ENCODE peak calls at places on chromosome 15, in six cellular contexts. I is sigmoid colon, D is HCT116, F is transverse colon, O is K562, E is GM23338. R is an unnamed sample.

GRCh38 chr15:31235298-31236183 is 91.1 kb upstream of the KLF13 start:
- DNase-seq in O (no peak), F (peak), D (no peak), I (peak), E (no peak), R (peak)

GRCh38 chr15:31452595-31453557 is 126.2 kb downstream of the KLF13 start:
- DNase-seq in O (no peak), F (no peak), I (no peak), D (no peak), E (no peak), R (peak)

GRCh38 chr15:57025264-57025939 is 107.0 kb downstream of the TCF12 start:
- DNase-seq in D (no peak), O (no peak), F (no peak), I (no peak), E (no peak), R (no peak)

GRCh38 chr15:33292718-33293307 is 18.0 kb upstream of the RYR3 start:
- DNase-seq in E (peak), I (peak), O (peak), F (peak), D (peak), R (no peak)

GRCh38 chr15:35863655-35864054 is 317.7 kb upstream of the DPH6 start:
- DNase-seq in O (no peak), E (no peak), I (no peak), F (no peak), D (no peak), R (no peak)

GRCh38 chr15:93854088-93854487 is 377.3 kb upstream of the MCTP2 start:
- DNase-seq in D (no peak), E (no peak), O (no peak), F (no peak), I (no peak), R (no peak)

GRCh38 chr15:82832601-82833209 is 23.3 kb downstream of the WHAMM start:
- DNase-seq in E (no peak), I (no peak), O (no peak), D (peak), F (no peak), R (no peak)

GRCh38 chr15:84082739-84083138 is 152.8 kb upstream of the GOLGA6L4 start:
- DNase-seq in D (no peak), F (no peak), I (no peak), O (no peak), E (no peak), R (no peak)

GRCh38 chr15:41125950-41126642 is 10.0 kb upstream of the INO80 start:
- DNase-seq in I (no peak), F (peak), E (no peak), D (peak), O (no peak), R (no peak)

GRCh38 chr15:98874359-98874758 is 133.2 kb downstream of the PGPEP1L start:
- DNase-seq in D (no peak), E (no peak), F (no peak), I (no peak), O (no peak), R (no peak)
- H3K27ac ChIP-seq in D (no peak), E (peak), F (peak), I (peak), O (no peak), R (peak)

DNA sequence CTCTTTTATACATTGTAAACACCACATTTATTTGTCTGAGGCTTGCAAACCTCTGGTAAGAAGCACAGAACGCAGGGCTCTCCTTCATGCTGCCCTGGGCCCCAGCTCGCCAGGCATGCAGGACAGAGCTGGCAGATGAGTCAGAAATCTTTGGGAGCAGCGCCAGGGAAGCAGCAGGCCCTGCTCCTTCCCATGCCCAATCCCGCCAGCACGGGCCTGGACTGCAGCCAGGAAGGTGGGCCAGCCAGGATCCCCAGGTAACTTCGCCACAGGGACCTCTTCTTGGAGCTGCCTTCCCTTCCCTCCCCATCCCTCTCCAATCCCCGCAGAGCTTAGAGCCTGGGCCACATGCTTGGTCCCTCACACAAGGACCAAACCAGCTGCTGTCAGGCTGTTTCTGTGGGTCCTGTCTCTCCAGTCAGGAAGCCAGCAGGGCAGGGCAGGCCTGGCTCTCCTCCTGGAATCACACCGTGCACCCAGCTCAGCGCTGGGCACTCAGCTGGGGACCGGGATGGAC is 8.8 kb downstream of the STOML1 start:
- DNase-seq in F (peak), O (no peak), I (peak), E (no peak), D (peak), R (no peak)
- TF ChIP-seq POLR2AphosphoS5 in F (no peak), O (no peak), I (no peak), E (no peak), D (peak), R (no peak)

DNA sequence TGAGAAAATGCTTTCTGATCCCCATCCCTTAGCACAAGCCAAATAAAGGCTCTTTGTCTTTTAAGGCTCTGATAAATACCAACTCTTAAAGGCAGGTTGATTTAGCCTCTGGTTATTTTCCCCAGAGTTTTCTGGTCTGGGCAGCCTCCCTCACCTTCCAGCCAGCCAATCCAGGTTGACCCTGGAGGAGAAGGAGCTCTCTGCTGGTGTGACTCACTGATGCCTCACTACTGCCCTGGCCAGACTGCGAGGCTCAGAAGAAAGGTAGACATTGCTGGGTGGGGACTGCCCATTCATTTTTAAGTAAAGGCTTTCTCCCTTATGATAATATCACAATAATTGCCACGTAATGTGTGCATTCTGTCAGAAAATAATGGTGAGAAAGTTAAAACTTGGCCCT is 37.1 kb downstream of the SLCO3A1 start:
- DNase-seq in E (no peak), D (peak), I (no peak), O (no peak), F (no peak), R (no peak)
- H3K27ac ChIP-seq in E (no peak), D (no peak), I (no peak), O (no peak), F (no peak), R (no peak)

GRCh38 chr15:51088585-51088984 is 6.1 kb downstream of the TNFAIP8L3 start:
- DNase-seq in E (no peak), O (no peak), D (no peak), I (no peak), F (no peak), R (no peak)
- TF ChIP-seq POLR2AphosphoS5 in E (no peak), O (no peak), D (no peak), I (no peak), F (no peak), R (no peak)

GRCh38 chr15:67147410-67147949 is 82.1 kb downstream of the SMAD3 start:
- DNase-seq in E (no peak), D (no peak), I (peak), F (no peak), O (no peak), R (no peak)
- H3K27ac ChIP-seq in E (no peak), D (peak), I (peak), F (peak), O (no peak), R (peak)

GRCh38 chr15:38458646-38459045 is 4.7 kb downstream of the FAM98B start:
- DNase-seq in F (no peak), I (no peak), D (no peak), O (no peak), E (no peak), R (no peak)

GRCh38 chr15:38455096-38455495 is 1.2 kb downstream of the FAM98B start:
- DNase-seq in D (no peak), F (no peak), O (peak), I (no peak), E (no peak), R (no peak)

GRCh38 chr15:38459480-38459879 is 5.6 kb downstream of the FAM98B start:
- DNase-seq in E (no peak), O (no peak), I (no peak), F (no peak), D (no peak), R (no peak)

GRCh38 chr15:38453971-38454686 is at the start of gene FAM98B:
- DNase-seq in D (peak), I (peak), F (peak), O (peak), E (peak), R (peak)

DNA sequence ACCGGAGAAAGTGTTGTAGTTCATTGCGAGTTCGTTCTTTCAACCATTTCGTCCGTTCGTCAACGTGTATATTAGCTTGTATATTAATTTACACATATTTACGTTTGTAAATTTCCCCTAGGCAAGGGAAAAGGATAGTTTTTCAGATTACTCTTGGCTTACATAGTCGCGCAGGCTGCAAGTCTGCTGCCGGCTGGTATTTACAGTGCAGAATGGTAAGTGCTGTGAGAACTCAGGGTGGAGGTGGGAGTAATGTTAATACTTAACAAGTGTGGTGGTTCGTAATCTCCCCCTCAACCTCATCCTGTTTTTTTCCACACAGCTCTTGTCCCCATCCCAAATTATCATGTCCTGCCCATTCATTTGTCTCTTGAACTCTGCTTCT is 752 bp downstream of the FAM98B start:
- DNase-seq in E (no peak), D (no peak), I (no peak), O (peak), F (no peak), R (no peak)
- TF ChIP-seq POLR2AphosphoS5 in E (no peak), D (no peak), I (no peak), O (no peak), F (no peak), R (no peak)

DNA sequence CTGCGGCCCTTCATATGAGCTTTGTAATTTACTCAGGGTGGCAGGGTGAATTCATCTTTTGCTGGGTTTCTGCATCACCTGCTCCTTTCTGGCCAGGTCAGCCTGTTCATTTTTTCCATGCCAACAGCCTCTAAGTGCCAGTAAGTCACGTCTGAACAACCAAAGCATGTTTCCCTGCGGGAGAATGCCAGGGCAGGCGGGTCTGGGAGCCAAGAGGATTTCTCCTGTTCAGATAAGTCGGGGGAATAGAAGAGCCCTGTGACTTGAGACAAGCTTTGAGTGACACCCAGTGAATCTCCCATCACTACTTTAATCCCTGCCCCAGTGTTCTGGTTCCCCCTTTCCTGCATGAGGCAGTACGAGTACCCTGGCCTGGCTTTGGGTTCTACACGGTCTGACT is 153.1 kb downstream of the PGPEP1L start:
- DNase-seq in E (no peak), I (no peak), D (no peak), O (no peak), F (no peak), R (no peak)
- H3K27ac ChIP-seq in E (peak), I (peak), D (no peak), O (no peak), F (peak), R (peak)

DNA sequence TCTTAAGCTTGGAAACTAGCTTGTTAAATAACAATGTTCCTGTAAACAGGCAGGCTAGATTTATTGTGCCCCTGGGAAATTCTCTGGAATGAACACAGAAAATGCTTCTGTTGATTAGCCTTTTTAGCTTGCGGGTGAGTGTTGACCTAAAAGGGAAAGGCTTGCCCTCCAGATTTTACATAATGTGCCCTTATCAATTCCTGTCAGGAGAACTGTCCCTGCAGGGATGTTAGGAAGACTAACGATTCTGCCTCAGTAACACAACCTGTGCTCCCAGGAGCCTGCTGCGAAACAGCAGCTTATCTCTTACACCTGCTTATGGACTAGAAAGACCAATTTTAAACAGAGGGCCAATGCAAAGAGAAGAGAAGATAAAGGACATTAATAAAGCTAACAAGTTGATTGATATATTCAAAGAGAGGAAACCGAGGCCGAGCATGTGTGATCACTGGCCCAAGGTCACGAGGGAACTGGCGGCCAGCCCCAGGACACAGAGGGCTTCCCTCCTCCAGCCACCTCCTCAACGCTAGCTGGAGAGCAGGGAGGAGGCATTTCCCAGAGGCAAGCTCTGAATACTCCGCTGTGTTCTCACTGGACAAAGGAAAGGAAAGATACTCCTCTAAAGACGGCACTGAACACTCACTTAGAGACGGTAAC is 48.4 kb upstream of the TJP1 start:
- DNase-seq in D (no peak), F (no peak), I (no peak), O (no peak), E (no peak), R (no peak)
- TF ChIP-seq POLR2AphosphoS5 in D (no peak), F (no peak), I (no peak), O (no peak), E (no peak), R (peak)

DNA sequence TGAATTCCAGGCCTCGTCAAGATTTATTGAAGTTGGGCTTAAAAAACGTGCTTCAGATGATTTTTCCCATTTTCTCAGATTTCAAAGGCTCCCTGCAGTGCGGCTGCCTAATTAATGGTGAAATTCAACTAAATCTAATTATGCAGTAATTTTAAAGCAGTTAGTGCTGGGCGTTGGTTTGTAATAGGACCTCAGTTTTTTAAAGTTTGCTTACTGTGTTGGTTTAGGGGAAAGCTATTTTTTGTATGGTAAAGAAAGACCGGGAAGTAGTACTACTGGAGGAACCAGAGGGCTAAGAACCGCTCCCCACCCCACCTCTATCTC is 11.6 kb downstream of the NR2F2 start:
- DNase-seq in O (no peak), E (no peak), I (no peak), D (no peak), F (no peak), R (no peak)
- H3K27ac ChIP-seq in O (no peak), E (no peak), I (peak), D (no peak), F (peak), R (peak)